ENCODE peak calls at places on chromosomes 12 and 14, in six cellular contexts. V, N, R, C, E and A are unnamed samples.

GRCh38 chr12:98320026-98320425 is 195.4 kb upstream of the TMPO start:
- DNase-seq in V (no peak), N (no peak), R (no peak), C (no peak), E (no peak), A (no peak)

GRCh38 chr14:54809767-54810166 is 92.9 kb downstream of the GCH1 start:
- DNase-seq in V (no peak), N (no peak), R (no peak), C (no peak), E (no peak), A (no peak)

GRCh38 chr14:106776395-106776983 is 1250.1 kb downstream of the TMEM121 start:
- DNase-seq in V (no peak), N (no peak), R (no peak), C (no peak), E (no peak), A (no peak)

GRCh38 chr14:105533391-105533790 is 7.0 kb downstream of the TMEM121 start:
- DNase-seq in V (no peak), N (no peak), R (no peak), C (no peak), E (no peak), A (no peak)

GRCh38 chr14:65359503-65359902 is 53.0 kb upstream of the FUT8 start:
- DNase-seq in V (no peak), N (no peak), R (no peak), C (no peak), E (no peak), A (no peak)

GRCh38 chr12:16626991-16627390 is 21.0 kb upstream of the LMO3 start:
- DNase-seq in V (no peak), N (no peak), R (no peak), C (no peak), E (no peak), A (no peak)

GRCh38 chr14:102937331-102938175 is 15.1 kb downstream of the AMN start:
- DNase-seq in V (peak), N (no peak), R (no peak), C (no peak), E (no peak), A (no peak)

GRCh38 chr14:91163316-91163715 is 49.4 kb downstream of the DGLUCY start:
- DNase-seq in V (no peak), N (no peak), R (no peak), C (no peak), E (no peak), A (no peak)

GRCh38 chr12:90945070-90945649 is 9.8 kb downstream of the CCER1 start:
- DNase-seq in V (no peak), N (no peak), R (peak), C (peak), E (no peak), A (no peak)

GRCh38 chr14:77489051-77489450 is 9.6 kb downstream of the ISM2 start:
- DNase-seq in V (no peak), N (no peak), R (peak), C (no peak), E (peak), A (no peak)

GRCh38 chr12:98325003-98325402 is 190.4 kb upstream of the TMPO start:
- DNase-seq in V (no peak), N (no peak), R (no peak), C (no peak), E (no peak), A (no peak)

GRCh38 chr12:51687142-51687935 is 96.3 kb downstream of the SCN8A start:
- DNase-seq in V (no peak), N (no peak), R (no peak), C (no peak), E (no peak), A (peak)

GRCh38 chr14:78764645-78765044 is 594.5 kb downstream of the NRXN3 start:
- DNase-seq in V (no peak), N (no peak), R (no peak), C (peak), E (no peak), A (no peak)

GRCh38 chr12:57138526-57139272 is 8.7 kb downstream of the LRP1-AS start:
- DNase-seq in V (no peak), N (no peak), R (peak), C (no peak), E (no peak), A (no peak)

GRCh38 chr12:132596016-132596415 is 14.4 kb downstream of the LRCOL1 start:
- DNase-seq in V (no peak), N (no peak), R (no peak), C (no peak), E (peak), A (no peak)

GRCh38 chr12:110948041-110948440 is 27.7 kb upstream of the MYL2 start:
- DNase-seq in V (no peak), N (no peak), R (no peak), C (no peak), E (no peak), A (no peak)

GRCh38 chr12:53381739-53382630 is 2.0 kb downstream of the SP1 start:
- DNase-seq in V (peak), N (no peak), R (no peak), C (peak), E (peak), A (no peak)

GRCh38 chr12:130240831-130241590 is 78.7 kb downstream of the FZD10 start:
- DNase-seq in V (no peak), N (no peak), R (peak), C (no peak), E (no peak), A (no peak)

GRCh38 chr12:11949738-11950403 is 120.9 kb upstream of the BCL2L14 start:
- DNase-seq in V (no peak), N (no peak), R (no peak), C (no peak), E (no peak), A (no peak)

GRCh38 chr12:124743479-124744272 is 120.0 kb downstream of the SCARB1 start:
- DNase-seq in V (no peak), N (no peak), R (no peak), C (no peak), E (no peak), A (no peak)